ENCODE peak calls at places on chromosomes 6 and 20, in seven cellular contexts. E is B cell, D is fibroblast of the aortic adventitia, P is OCI-LY7, F is fibroblast of villous mesenchyme, X is fibroblast of lung, T is Calu3. K is an unnamed sample.
A peak's percentile ranks its signal among the peaks of the same experiment; 100 is the strongest.

GRCh38 chr6:40112350-40112749 is 178.1 kb upstream of the MOCS1 start:
- DNase-seq in T (no peak), X (no peak), P (no peak), E (no peak), F (no peak), D (no peak), K (no peak)

GRCh38 chr6:99467509-99468106 is 42.5 kb upstream of the PNISR start:
- DNase-seq in P (peak; percentile 54), T (no peak), X (peak; percentile 52), E (no peak), D (peak; percentile 52), F (peak; percentile 36), K (no peak)

GRCh38 chr6:161058746-161059145 is 67.2 kb downstream of the MAP3K4 start:
- DNase-seq in D (no peak), T (no peak), X (peak; percentile 28), P (no peak), E (no peak), F (peak; percentile 17), K (no peak)

GRCh38 chr6:119209452-119210205 is 131.2 kb upstream of the FAM184A start:
- DNase-seq in T (no peak), P (no peak), X (peak; percentile 57), D (peak; percentile 30), F (peak; percentile 85), E (no peak), K (no peak)

GRCh38 chr6:90993771-90994170 is 406.9 kb upstream of the MAP3K7 start:
- DNase-seq in F (no peak), T (no peak), P (no peak), E (no peak), D (no peak), X (no peak), K (no peak)

GRCh38 chr20:35008411-35009342 is 53.0 kb downstream of the MYH7B start:
- DNase-seq in P (no peak), F (no peak), T (no peak), X (peak; percentile 34), E (no peak), D (peak; percentile 76), K (no peak)

GRCh38 chr20:856361-856775 is 22.9 kb downstream of the FAM110A start:
- DNase-seq in D (peak; percentile 70), X (peak; percentile 51), P (no peak), T (peak; percentile 90), E (no peak), F (peak; percentile 36), K (no peak)

GRCh38 chr6:52174118-52174517 is 12.1 kb upstream of the IL17A start:
- DNase-seq in F (no peak), P (no peak), T (no peak), D (no peak), X (no peak), E (no peak), K (no peak)

GRCh38 chr6:159819932-159820640 is 20.0 kb downstream of the PNLDC1 start:
- DNase-seq in D (no peak), X (no peak), E (no peak), F (no peak), T (no peak), P (peak; percentile 54), K (no peak)

GRCh38 chr6:89655122-89655521 is 16.6 kb upstream of the LYRM2 start:
- DNase-seq in X (no peak), D (no peak), F (peak; percentile 45), T (no peak), E (no peak), P (no peak), K (no peak)

GRCh38 chr6:29651413-29652197 is 5.3 kb upstream of the MOG start:
- DNase-seq in P (peak; percentile 55), T (no peak), F (peak; percentile 47), E (no peak), D (peak; percentile 53), X (peak; percentile 51), K (no peak)

GRCh38 chr6:72760130-72760793 is 138.4 kb downstream of the KCNQ5 start:
- DNase-seq in E (no peak), D (peak; percentile 54), T (no peak), P (no peak), X (peak; percentile 14), F (no peak), K (no peak)

GRCh38 chr6:41470341-41471063 is 75.7 kb upstream of the FOXP4 start:
- DNase-seq in F (peak; percentile 36), X (no peak), D (peak; percentile 35), E (no peak), T (peak; percentile 60), P (no peak), K (peak; percentile 34)

GRCh38 chr20:35327074-35327976 is 35.1 kb upstream of the FAM83C start:
- DNase-seq in X (peak; percentile 48), D (no peak), F (peak; percentile 89), E (no peak), P (no peak), T (peak; percentile 39), K (no peak)

GRCh38 chr20:37757550-37757949 is 63.7 kb downstream of the CTNNBL1 start:
- DNase-seq in D (no peak), P (peak; percentile 26), F (no peak), X (no peak), T (no peak), E (no peak), K (no peak)
- TF ChIP-seq CTCF in D (no peak), P (peak; percentile 45), F (peak; percentile 6), X (no peak), T (no peak), E (no peak), K (no peak)

GRCh38 chr20:13995841-13996240 is 525 bp downstream of the MACROD2 start:
- DNase-seq in D (no peak), P (no peak), X (no peak), F (no peak), T (peak; percentile 59), E (no peak), K (peak; percentile 54)
- TF ChIP-seq CTCF in D (no peak), P (no peak), X (no peak), F (no peak), T (no peak), E (no peak), K (peak; percentile 32)

GRCh38 chr6:132218063-132218696 is 183.1 kb downstream of the MOXD1 start:
- DNase-seq in F (peak; percentile 62), E (no peak), X (peak; percentile 74), P (peak; percentile 33), D (peak; percentile 67), T (no peak), K (no peak)
- TF ChIP-seq CTCF in F (peak; percentile 51), E (peak; percentile 82), X (peak; percentile 52), P (peak; percentile 84), D (peak; percentile 62), T (peak; percentile 35), K (peak; percentile 71)

GRCh38 chr6:108556250-108556649 is 4.5 kb upstream of the FOXO3 start:
- DNase-seq in X (no peak), T (no peak), F (no peak), E (no peak), P (no peak), D (no peak), K (no peak)

GRCh38 chr6:108556864-108557493 is 3.7 kb upstream of the FOXO3 start:
- DNase-seq in D (no peak), E (no peak), X (peak; percentile 85), P (no peak), F (peak; percentile 85), T (no peak), K (no peak)

GRCh38 chr6:108558372-108559096 is 2.2 kb upstream of the FOXO3 start:
- DNase-seq in E (peak; percentile 98), P (peak; percentile 99), F (peak; percentile 99), X (peak; percentile 99), D (peak; percentile 99), T (peak; percentile 97), K (peak; percentile 95)

GRCh38 chr6:108559097-108559883 is 1.4 kb upstream of the FOXO3 start:
- DNase-seq in P (peak; percentile 82), X (peak; percentile 83), T (peak; percentile 83), D (peak; percentile 84), E (peak; percentile 91), F (peak; percentile 86), K (peak; percentile 70)

GRCh38 chr6:108557494-108558371 is 3.0 kb upstream of the FOXO3 start:
- DNase-seq in X (peak; percentile 64), P (peak; percentile 85), D (peak; percentile 53), F (peak; percentile 68), E (peak; percentile 78), T (peak; percentile 70), K (peak; percentile 77)
- TF ChIP-seq CTCF in X (peak; percentile 1), P (peak; percentile 7), D (no peak), F (no peak), E (peak; percentile 31), T (no peak), K (peak; percentile 41)

GRCh38 chr6:113184291-113184690 is 672.9 kb upstream of the MARCKS start:
- DNase-seq in X (peak; percentile 43), E (no peak), T (no peak), D (peak; percentile 90), F (peak; percentile 34), P (no peak), K (no peak)
- TF ChIP-seq CTCF in X (no peak), E (no peak), T (no peak), D (peak; percentile 31), F (no peak), P (no peak), K (no peak)

GRCh38 chr6:4656106-4656505 is 120.1 kb upstream of the CDYL start:
- DNase-seq in P (no peak), D (no peak), T (no peak), E (no peak), X (no peak), F (no peak), K (no peak)
- TF ChIP-seq CTCF in P (no peak), D (no peak), T (no peak), E (no peak), X (no peak), F (no peak), K (no peak)

GRCh38 chr20:63218701-63219446 is 2.9 kb upstream of the YTHDF1 start:
- DNase-seq in P (no peak), E (no peak), F (no peak), T (no peak), D (no peak), X (no peak), K (no peak)
- TF ChIP-seq CTCF in P (peak; percentile 28), E (no peak), F (no peak), T (no peak), D (no peak), X (no peak), K (no peak)

DNA sequence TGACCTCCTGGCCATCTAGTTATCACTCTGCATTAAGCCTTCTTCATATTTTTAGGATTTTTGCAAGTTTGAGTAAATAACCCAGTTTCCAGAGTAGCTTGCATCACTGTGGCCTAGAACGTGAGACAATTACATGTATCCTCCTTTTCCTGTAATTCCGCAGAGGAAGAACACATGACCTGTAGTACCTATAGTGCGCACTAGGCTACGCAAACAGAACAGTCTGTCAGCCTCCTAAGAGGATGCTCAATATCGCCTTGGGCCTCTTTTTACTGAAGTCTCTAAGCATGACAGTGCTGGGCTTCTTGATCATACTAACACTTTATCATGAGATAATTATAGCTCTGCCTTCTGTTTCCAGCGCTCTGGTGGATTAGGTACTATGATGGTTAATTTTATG is 20.2 kb upstream of the NR2E1 start:
- DNase-seq in X (no peak), P (no peak), D (no peak), T (no peak), E (no peak), F (no peak), K (no peak)
- TF ChIP-seq CTCF in X (no peak), P (no peak), D (no peak), T (no peak), E (no peak), F (no peak), K (peak; percentile 37)

DNA sequence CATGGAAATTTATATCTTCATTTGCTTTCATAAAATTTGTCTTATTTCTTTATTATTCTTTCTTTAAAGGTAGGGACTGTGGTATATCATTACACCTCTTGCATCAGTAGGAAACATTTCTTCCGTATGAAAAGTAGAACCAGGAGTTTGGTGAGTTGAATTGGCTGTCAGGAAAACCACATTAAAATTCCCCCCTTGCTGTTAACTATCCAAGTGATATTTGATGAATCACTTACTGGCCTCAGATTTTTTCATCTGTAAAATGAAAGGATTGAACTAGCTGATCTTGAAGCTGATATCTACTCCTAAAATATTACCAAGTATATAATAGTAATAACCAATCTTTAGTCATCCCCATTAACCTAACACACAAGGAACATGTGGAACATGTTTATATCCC is 460.9 kb downstream of the GJA1 start:
- DNase-seq in F (no peak), T (no peak), P (no peak), E (no peak), X (no peak), D (peak; percentile 35), K (no peak)
- TF ChIP-seq CTCF in F (no peak), T (no peak), P (no peak), E (no peak), X (no peak), D (no peak), K (no peak)

K was measured in progenitor cell of endocrine pancreas.